ENCODE peak calls at places on chromosomes 1 and 21, in six cellular contexts. V, P, Y, H, L and W are unnamed samples. For H3K4me1, the result is how much of the 10 kb centered on the place peaks cover.

GRCh38 chr1:178330848-178331497 is 165.8 kb downstream of the CLEC20A start:
- ATAC-seq in V (no peak), P (no peak), Y (no peak), H (no peak), L (no peak), W (no peak)

GRCh38 chr1:200448034-200448762 is 38.4 kb upstream of the ZNF281 start:
- ATAC-seq in V (no peak), P (no peak), Y (peak), H (no peak), L (no peak), W (no peak)

GRCh38 chr1:226588484-226588883 is 39.9 kb downstream of the STUM start:
- ATAC-seq in V (no peak), P (no peak), Y (no peak), H (no peak), L (no peak), W (peak)

GRCh38 chr1:180611016-180611930 is 20.5 kb upstream of the XPR1 start:
- ATAC-seq in V (no peak), P (no peak), Y (peak), H (peak), L (peak), W (peak)

GRCh38 chr1:204828352-204828850 is 42.3 kb upstream of the NFASC start:
- ATAC-seq in V (peak), P (peak), Y (peak), H (no peak), L (peak), W (peak)

GRCh38 chr1:107820797-107821196 is 144.2 kb downstream of the VAV3 start:
- ATAC-seq in V (no peak), P (no peak), Y (no peak), H (no peak), L (no peak), W (no peak)

GRCh38 chr1:16075337-16076002 is 2.0 kb upstream of the FAM131C start:
- ATAC-seq in V (no peak), P (no peak), Y (no peak), H (no peak), L (no peak), W (peak)

GRCh38 chr1:68805097-68805641 is 308.3 kb upstream of the DEPDC1 start:
- ATAC-seq in V (no peak), P (no peak), Y (no peak), H (no peak), L (no peak), W (no peak)

GRCh38 chr1:9228589-9228988 is 6.0 kb upstream of the H6PD start:
- ATAC-seq in V (no peak), P (no peak), Y (peak), H (no peak), L (no peak), W (no peak)

GRCh38 chr1:205499789-205500188 is 4.7 kb upstream of the CDK18 start:
- ATAC-seq in V (no peak), P (no peak), Y (no peak), H (no peak), L (no peak), W (no peak)

GRCh38 chr1:82269466-82269865 is 468.7 kb downstream of the ADGRL2 start:
- ATAC-seq in V (no peak), P (no peak), Y (no peak), H (no peak), L (no peak), W (no peak)

GRCh38 chr1:20367626-20368025 is 77.0 kb downstream of the VWA5B1 start:
- ATAC-seq in V (no peak), P (no peak), Y (no peak), H (no peak), L (no peak), W (no peak)

GRCh38 chr1:204871405-204872037 is 859 bp downstream of the NFASC start:
- ATAC-seq in V (no peak), P (no peak), Y (no peak), H (no peak), L (no peak), W (peak)

GRCh38 chr1:15323989-15324866 is 77.2 kb downstream of the FHAD1 start:
- ATAC-seq in V (no peak), P (no peak), Y (no peak), H (peak), L (peak), W (no peak)

GRCh38 chr1:1621173-1621661 is 5.9 kb downstream of the MIB2 start:
- ATAC-seq in V (no peak), P (no peak), Y (no peak), H (no peak), L (no peak), W (no peak)

GRCh38 chr1:1623631-1624442 is 8.1 kb upstream of the MMP23B start:
- ATAC-seq in V (no peak), P (no peak), Y (no peak), H (no peak), L (no peak), W (no peak)

GRCh38 chr1:1621682-1622577 is 6.6 kb downstream of the MIB2 start:
- ATAC-seq in V (no peak), P (no peak), Y (no peak), H (no peak), L (no peak), W (no peak)

GRCh38 chr1:1623181-1623630 is 7.9 kb downstream of the MIB2 start:
- ATAC-seq in V (no peak), P (no peak), Y (no peak), H (no peak), L (no peak), W (no peak)

DNA sequence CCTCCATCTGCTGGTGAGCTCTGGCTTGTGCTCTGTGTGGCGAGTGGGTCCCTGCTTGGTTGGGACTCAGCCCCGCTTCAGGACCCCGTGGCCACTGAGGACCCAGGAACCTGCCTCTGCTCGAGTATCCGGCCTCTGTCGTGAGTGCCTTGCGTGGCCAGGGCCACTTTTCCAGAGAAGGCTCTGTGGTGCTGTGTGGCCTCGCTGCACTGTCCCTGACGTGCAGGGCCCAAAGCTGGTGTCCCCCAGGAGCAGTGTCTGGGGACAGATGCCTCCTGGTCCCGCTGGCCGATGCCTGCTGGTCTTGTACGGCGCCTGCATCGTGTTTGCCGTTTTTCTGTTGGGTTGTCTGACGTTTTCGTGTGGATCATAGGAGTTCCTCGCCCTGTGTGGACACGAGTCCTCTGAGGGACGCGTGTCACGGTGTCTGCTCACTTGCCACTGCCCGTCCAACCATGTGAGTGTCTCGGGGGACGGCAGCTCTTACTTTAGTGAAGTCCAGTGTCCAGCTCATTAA is 7.3 kb downstream of the MIB2 start:
- ATAC-seq in V (no peak), P (no peak), Y (no peak), H (no peak), L (no peak), W (no peak)
- TF ChIP-seq POLR2AphosphoS5 in V (no peak), P (no peak), Y (no peak), H (no peak), L (no peak), W (no peak)

DNA sequence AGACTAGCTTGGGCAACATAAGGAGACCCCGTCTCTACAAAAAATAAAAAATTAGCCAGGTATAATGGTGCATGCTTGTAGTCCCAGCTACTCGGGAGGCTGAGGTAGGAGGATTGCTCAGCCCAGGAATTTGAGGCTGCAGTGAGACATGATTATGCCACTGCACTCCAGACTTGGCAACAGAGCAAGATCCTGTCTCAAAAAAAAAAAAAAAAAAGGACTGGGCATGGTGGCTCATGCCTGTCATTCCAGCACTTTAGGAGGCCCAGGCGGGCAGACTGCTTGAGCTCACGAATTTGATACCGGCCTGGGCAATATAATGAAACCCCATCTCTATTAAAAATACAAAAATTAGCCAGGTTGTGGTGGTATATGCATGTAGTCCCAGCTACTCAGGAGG is 47.3 kb upstream of the BCL10 start:
- ATAC-seq in V (no peak), P (no peak), Y (no peak), H (no peak), L (no peak), W (no peak)
- H3K4me1 ChIP-seq in V (under half), P (under half), Y (under half), H (under half), L (under half), W (under half)

DNA sequence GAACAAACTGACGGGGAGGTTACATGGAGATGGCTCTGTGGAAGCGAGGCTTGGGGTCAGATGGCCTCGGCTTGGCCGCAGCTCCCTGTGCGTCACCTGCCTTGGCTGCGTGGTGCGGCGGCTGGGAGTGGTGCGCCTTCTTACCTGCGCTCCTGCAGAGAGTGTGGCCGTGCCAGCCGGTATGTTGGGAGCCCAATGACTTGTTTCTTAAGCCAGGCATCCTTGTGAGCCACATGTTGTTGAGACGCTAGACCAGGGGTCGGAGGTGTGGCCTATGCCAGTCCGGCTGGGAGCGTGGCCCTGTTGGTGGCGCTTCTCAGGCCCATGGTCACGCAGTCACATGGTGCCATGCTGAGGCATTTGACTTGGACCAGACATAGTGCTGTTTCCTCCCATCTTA is 10.5 kb downstream of the SLX9 start:
- ATAC-seq in V (no peak), P (no peak), Y (no peak), H (no peak), L (no peak), W (peak)
- TF ChIP-seq POLR2A in V (no peak), P (no peak), Y (no peak), H (no peak), L (no peak), W (no peak)

DNA sequence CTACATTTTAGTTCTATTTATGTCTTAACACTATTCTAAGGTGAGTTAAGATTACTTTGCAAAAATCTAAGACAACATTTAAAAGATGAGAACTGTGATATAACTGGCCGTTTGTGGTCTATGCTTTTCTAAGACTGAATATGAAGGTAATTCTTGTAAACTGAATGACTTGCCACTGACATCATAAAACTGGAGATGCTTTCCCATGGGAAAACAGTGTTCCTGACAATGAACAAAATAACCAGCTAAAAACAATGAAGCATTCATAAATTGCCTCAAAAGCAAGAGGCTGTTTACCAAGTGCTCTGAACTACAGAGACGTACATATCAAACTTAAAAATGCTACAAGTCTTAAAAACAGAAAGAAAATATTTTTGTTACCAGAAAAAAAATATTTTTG is 54.7 kb downstream of the APP start:
- ATAC-seq in V (no peak), P (no peak), Y (no peak), H (no peak), L (no peak), W (peak)
- TF ChIP-seq POLR2AphosphoS5 in V (no peak), P (no peak), Y (no peak), H (no peak), L (no peak), W (no peak)

GRCh38 chr1:36624466-36624865 is 141.8 kb upstream of the CSF3R start:
- ATAC-seq in V (no peak), P (no peak), Y (no peak), H (no peak), L (no peak), W (no peak)
- H3K4me1 ChIP-seq in V (under half), P (under half), Y (under half), H (under half), L (under half), W (under half)

DNA sequence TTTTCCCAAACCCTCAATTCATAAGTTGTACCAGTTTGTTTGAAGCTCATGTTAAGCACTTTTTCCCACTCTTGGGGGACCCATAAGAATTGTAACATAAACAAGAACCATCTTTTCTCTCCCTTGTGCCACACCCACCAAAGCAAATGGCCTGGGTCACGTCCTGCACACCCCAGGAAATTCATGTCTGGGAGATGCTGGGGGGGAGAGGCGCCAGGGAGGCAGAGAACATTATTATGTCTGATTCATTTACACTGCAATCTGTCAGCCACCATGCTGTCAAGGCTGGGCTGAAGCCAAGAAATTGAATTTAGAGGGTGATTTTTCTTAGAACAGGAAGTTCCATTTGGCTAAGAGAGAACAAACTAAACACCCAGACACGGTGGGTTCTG is 37.2 kb upstream of the IPO9 start:
- ATAC-seq in V (no peak), P (no peak), Y (no peak), H (peak), L (no peak), W (peak)
- TF ChIP-seq POLR2A in V (no peak), P (no peak), Y (no peak), H (no peak), L (no peak), W (no peak)

GRCh38 chr21:14271053-14271452 is 55.1 kb downstream of the RBM11 start:
- ATAC-seq in V (no peak), P (no peak), Y (no peak), H (peak), L (peak), W (no peak)

GRCh38 chr21:14270631-14271030 is 54.7 kb downstream of the RBM11 start:
- ATAC-seq in V (no peak), P (no peak), Y (no peak), H (no peak), L (peak), W (no peak)

GRCh38 chr21:14275806-14276205 is 59.8 kb downstream of the RBM11 start:
- ATAC-seq in V (no peak), P (no peak), Y (no peak), H (peak), L (no peak), W (no peak)

GRCh38 chr21:14273736-14274538 is 58.0 kb downstream of the RBM11 start:
- ATAC-seq in V (peak), P (no peak), Y (no peak), H (peak), L (peak), W (peak)
- TF ChIP-seq POLR2AphosphoS5 in V (no peak), P (no peak), Y (no peak), H (peak), L (no peak), W (no peak)

DNA sequence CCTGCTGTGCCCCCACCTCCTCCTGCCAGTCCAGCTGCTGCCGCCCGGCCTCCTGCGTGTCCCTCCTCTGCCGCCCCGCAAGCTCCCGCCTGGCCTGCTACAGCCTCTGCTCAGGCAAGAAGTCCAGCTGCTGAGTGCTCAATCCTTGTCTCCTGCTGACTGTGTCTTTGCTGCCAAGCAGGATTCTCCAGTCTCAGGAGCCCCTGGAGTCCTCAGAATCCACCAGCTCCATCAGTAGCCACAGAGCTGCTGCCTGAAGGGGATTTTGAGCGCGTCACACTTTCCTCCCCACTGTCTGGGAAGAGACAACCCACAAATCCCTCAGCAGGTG is 973 bp downstream of the KRTAP10-11 start:
- ATAC-seq in V (no peak), P (no peak), Y (no peak), H (no peak), L (no peak), W (no peak)
- H3K4me1 ChIP-seq in V (under half), P (under half), Y (under half), H (under half), L (under half), W (under half)

GRCh38 chr1:10980094-10980577 is 32.3 kb upstream of the TARDBP start:
- ATAC-seq in V (peak), P (peak), Y (no peak), H (peak), L (peak), W (peak)
- TF ChIP-seq POLR2A in V (peak), P (no peak), Y (no peak), H (no peak), L (no peak), W (no peak)